ENCODE peak calls at places on chromosomes 11 and 22, in seven cellular contexts. One of them, this sample, is unnamed.
A peak's percentile ranks its signal among the peaks of the same experiment; 100 is the strongest.

GRCh38 chr11:46555269-46556054 is 38.4 kb downstream of the AMBRA1 start:
- DNase-seq in stimulated activated CD8-positive, alpha-beta memory T cell treated with anti-CD3 and anti-CD28 coated beads, Interleukin-4, amount 100 ng/mL, for 48 hours: no peak
- DNase-seq in dorsolateral prefrontal cortex: no peak
- DNase-seq in cardiac fibroblast: peak; percentile 91
- DNase-seq in iPS-NIHi11: no peak
- DNase-seq in aorta: no peak
- DNase-seq in RWPE1: no peak
- DNase-seq in this sample: no peak

GRCh38 chr11:61028135-61028729 is 56.8 kb downstream of the CD6 start:
- DNase-seq in stimulated activated CD8-positive, alpha-beta memory T cell treated with anti-CD3 and anti-CD28 coated beads, Interleukin-4, amount 100 ng/mL, for 48 hours: peak; percentile 77
- DNase-seq in dorsolateral prefrontal cortex: no peak
- DNase-seq in cardiac fibroblast: no peak
- DNase-seq in iPS-NIHi11: no peak
- DNase-seq in aorta: no peak
- DNase-seq in RWPE1: no peak
- DNase-seq in this sample: peak; percentile 81

GRCh38 chr11:129694538-129694937 is 121.1 kb upstream of the TMEM45B start:
- DNase-seq in stimulated activated CD8-positive, alpha-beta memory T cell treated with anti-CD3 and anti-CD28 coated beads, Interleukin-4, amount 100 ng/mL, for 48 hours: peak; percentile 45
- DNase-seq in dorsolateral prefrontal cortex: no peak
- DNase-seq in cardiac fibroblast: no peak
- DNase-seq in iPS-NIHi11: no peak
- DNase-seq in aorta: no peak
- DNase-seq in RWPE1: no peak
- DNase-seq in this sample: peak; percentile 32

GRCh38 chr11:58525037-58525614 is 17.2 kb upstream of the OR5B21 start:
- DNase-seq in stimulated activated CD8-positive, alpha-beta memory T cell treated with anti-CD3 and anti-CD28 coated beads, Interleukin-4, amount 100 ng/mL, for 48 hours: peak; percentile 46
- DNase-seq in dorsolateral prefrontal cortex: no peak
- DNase-seq in cardiac fibroblast: no peak
- DNase-seq in iPS-NIHi11: no peak
- DNase-seq in aorta: no peak
- DNase-seq in RWPE1: no peak
- DNase-seq in this sample: no peak

GRCh38 chr11:134691985-134692384 is 279.9 kb upstream of the B3GAT1 start:
- DNase-seq in stimulated activated CD8-positive, alpha-beta memory T cell treated with anti-CD3 and anti-CD28 coated beads, Interleukin-4, amount 100 ng/mL, for 48 hours: no peak
- DNase-seq in dorsolateral prefrontal cortex: no peak
- DNase-seq in cardiac fibroblast: no peak
- DNase-seq in iPS-NIHi11: no peak
- DNase-seq in aorta: no peak
- DNase-seq in RWPE1: no peak
- DNase-seq in this sample: no peak

GRCh38 chr11:134592391-134592990 is 180.4 kb upstream of the B3GAT1 start:
- DNase-seq in stimulated activated CD8-positive, alpha-beta memory T cell treated with anti-CD3 and anti-CD28 coated beads, Interleukin-4, amount 100 ng/mL, for 48 hours: peak; percentile 83
- DNase-seq in dorsolateral prefrontal cortex: no peak
- DNase-seq in cardiac fibroblast: no peak
- DNase-seq in iPS-NIHi11: peak; percentile 69
- DNase-seq in aorta: no peak
- DNase-seq in RWPE1: no peak
- DNase-seq in this sample: peak; percentile 71

GRCh38 chr11:17725174-17725573 is 5.8 kb downstream of the MYOD1 start:
- DNase-seq in stimulated activated CD8-positive, alpha-beta memory T cell treated with anti-CD3 and anti-CD28 coated beads, Interleukin-4, amount 100 ng/mL, for 48 hours: no peak
- DNase-seq in dorsolateral prefrontal cortex: no peak
- DNase-seq in cardiac fibroblast: no peak
- DNase-seq in iPS-NIHi11: no peak
- DNase-seq in aorta: no peak
- DNase-seq in RWPE1: no peak
- DNase-seq in this sample: no peak

GRCh38 chr22:20043057-20043996 is 22.4 kb downstream of the TANGO2 start:
- DNase-seq in stimulated activated CD8-positive, alpha-beta memory T cell treated with anti-CD3 and anti-CD28 coated beads, Interleukin-4, amount 100 ng/mL, for 48 hours: no peak
- DNase-seq in dorsolateral prefrontal cortex: no peak
- DNase-seq in cardiac fibroblast: no peak
- DNase-seq in iPS-NIHi11: no peak
- DNase-seq in aorta: no peak
- DNase-seq in RWPE1: no peak
- DNase-seq in this sample: no peak

GRCh38 chr11:78841451-78842060 is 266.9 kb upstream of the NARS2 start:
- DNase-seq in stimulated activated CD8-positive, alpha-beta memory T cell treated with anti-CD3 and anti-CD28 coated beads, Interleukin-4, amount 100 ng/mL, for 48 hours: no peak
- DNase-seq in dorsolateral prefrontal cortex: no peak
- DNase-seq in cardiac fibroblast: peak; percentile 15
- DNase-seq in iPS-NIHi11: no peak
- DNase-seq in aorta: no peak
- DNase-seq in RWPE1: peak; percentile 5
- DNase-seq in this sample: no peak